ENCODE peak calls at places on chromosome 1, in five cellular contexts. Q is mucosa of descending colon, L is LNCaP clone FGC, C is epithelial cell of esophagus, U is endodermal cell. J is an unnamed sample.

GRCh38 chr1:112762541-112763141 is 47.5 kb upstream of the PPM1J start:
- DNase-seq in C (peak), Q (no peak), L (peak), U (peak), J (peak)

GRCh38 chr1:61839702-61840101 is 97.4 kb downstream of the PATJ start:
- DNase-seq in U (no peak), L (no peak), Q (no peak), C (peak), J (peak)

GRCh38 chr1:2025491-2025981 is 6.4 kb downstream of the GABRD start:
- DNase-seq in Q (no peak), C (no peak), U (no peak), L (no peak), J (no peak)

GRCh38 chr1:99849744-99850457 is at the start of gene AGL:
- DNase-seq in C (peak), L (peak), Q (peak), U (peak), J (peak)

GRCh38 chr1:6181347-6181770 is 1.2 kb upstream of the CHD5 start:
- DNase-seq in Q (no peak), L (no peak), U (peak), C (no peak), J (no peak)

GRCh38 chr1:21322681-21323016 is 32.4 kb upstream of the ECE1 start:
- DNase-seq in L (no peak), U (peak), C (no peak), Q (no peak), J (no peak)

GRCh38 chr1:206742702-206743383 is 27.7 kb upstream of the IL19 start:
- DNase-seq in L (no peak), U (no peak), C (no peak), Q (no peak), J (no peak)

GRCh38 chr1:209714338-209714737 is 9.7 kb downstream of the HSD11B1 start:
- DNase-seq in L (no peak), U (no peak), C (no peak), Q (no peak), J (no peak)

GRCh38 chr1:88221396-88221795 is 462.7 kb upstream of the PKN2 start:
- DNase-seq in Q (no peak), C (no peak), L (no peak), U (no peak), J (no peak)

GRCh38 chr1:241782396-241782795 is 65.6 kb upstream of the EXO1 start:
- DNase-seq in U (no peak), C (peak), Q (no peak), L (no peak), J (no peak)

GRCh38 chr1:92739669-92740524 is 45.0 kb downstream of the EVI5 start:
- DNase-seq in Q (no peak), C (no peak), U (no peak), L (peak), J (no peak)

GRCh38 chr1:92736395-92736794 is 48.5 kb downstream of the EVI5 start:
- DNase-seq in L (no peak), U (no peak), Q (no peak), C (peak), J (no peak)
- TF ChIP-seq CTCF in L (peak), U (peak), Q (no peak), C (peak), J (no peak)

GRCh38 chr1:48568501-48568900 is 96.5 kb upstream of the SPATA6 start:
- DNase-seq in L (no peak), U (no peak), Q (no peak), C (peak), J (no peak)

GRCh38 chr1:48571303-48571987 is 99.4 kb upstream of the SPATA6 start:
- DNase-seq in C (no peak), U (no peak), Q (no peak), L (no peak), J (no peak)

GRCh38 chr1:48576565-48576964 is 104.6 kb upstream of the SPATA6 start:
- DNase-seq in L (no peak), U (no peak), C (no peak), Q (no peak), J (no peak)

GRCh38 chr1:48572134-48572533 is 100.1 kb upstream of the SPATA6 start:
- DNase-seq in C (no peak), U (no peak), L (no peak), Q (no peak), J (no peak)

DNA sequence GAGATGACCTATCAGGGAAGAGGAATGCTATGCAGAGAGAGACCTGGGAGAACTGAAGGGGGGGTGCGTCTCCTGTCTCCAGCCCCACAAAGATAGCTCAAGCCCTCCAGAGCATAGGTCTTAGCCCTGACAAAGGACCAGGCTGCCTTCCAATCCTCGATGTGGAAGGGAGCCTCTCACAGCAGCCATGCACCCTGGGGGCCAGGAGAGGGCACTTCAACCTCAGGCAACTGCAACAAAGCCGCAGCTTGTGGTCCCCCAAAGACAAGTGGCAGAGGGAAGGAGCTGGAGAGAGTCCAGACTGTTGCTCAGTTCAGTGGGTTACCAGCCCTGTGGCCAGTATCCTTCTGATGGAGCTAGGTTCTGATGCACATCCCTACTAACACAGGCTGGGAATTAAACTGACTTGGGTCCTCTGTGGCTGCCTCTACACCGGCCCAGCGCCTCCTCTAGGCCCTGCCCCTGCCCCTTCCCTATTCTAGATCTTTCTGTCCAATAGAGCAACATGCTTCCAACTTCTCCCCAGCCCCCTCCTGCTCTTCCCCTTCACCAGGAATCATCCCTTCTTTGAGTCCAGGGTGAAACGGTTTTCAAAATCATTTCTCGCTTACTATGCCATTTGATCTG is 100.7 kb upstream of the SPATA6 start:
- DNase-seq in C (peak), Q (peak), L (no peak), U (peak), J (peak)
- TF ChIP-seq CTCF in C (peak), Q (peak), L (peak), U (peak), J (peak)

GRCh38 chr1:12014141-12014981 is 4.9 kb upstream of the MIIP start:
- DNase-seq in L (no peak), Q (no peak), U (peak), C (peak), J (peak)
- TF ChIP-seq CTCF in L (no peak), Q (no peak), U (peak), C (peak), J (no peak)

DNA sequence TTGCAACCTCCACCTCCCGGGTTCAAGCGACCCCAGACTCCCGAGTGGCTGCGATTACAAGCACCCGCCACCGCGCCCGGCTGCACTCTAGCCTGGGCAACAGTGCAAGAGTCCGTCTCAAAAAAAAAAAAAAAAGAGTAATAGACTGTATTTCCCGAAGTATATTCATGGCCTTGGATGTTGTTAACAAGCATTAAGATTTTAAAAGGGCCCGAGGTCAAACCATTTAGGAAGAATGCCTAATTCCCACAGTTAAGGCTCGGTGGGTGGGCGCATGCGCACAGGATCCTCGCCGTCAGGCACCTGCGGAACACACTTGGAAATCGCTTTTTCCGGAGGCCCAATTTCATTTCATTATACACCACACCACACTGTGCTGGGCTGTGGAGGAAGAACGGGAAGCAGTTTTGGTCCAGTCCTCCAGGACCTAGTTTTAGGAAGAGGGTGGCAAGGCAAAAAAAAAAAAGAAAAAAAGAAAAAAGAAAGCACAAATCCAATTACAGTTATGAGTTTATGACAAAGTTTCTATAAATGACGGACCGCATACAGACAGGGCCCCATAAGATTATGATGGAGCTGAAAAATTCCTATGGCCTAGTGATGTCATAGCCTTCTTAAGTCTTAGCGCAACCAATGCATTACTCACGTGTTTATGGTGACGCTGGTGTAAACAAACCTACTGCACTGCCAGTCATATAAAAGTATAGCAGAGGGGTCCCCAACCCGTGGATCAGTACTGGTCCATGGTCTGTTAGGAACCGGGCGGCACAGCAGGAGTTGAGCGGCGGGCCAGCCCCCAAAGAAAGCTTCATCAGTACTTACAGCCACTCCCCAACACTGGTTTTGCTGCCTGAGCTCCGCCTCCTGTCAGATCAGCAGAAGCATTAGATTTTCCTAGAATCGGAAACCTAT is 38.2 kb downstream of the H3-3A start:
- DNase-seq in C (peak), Q (peak), U (peak), L (no peak), J (no peak)
- TF ChIP-seq CTCF in C (no peak), Q (no peak), U (peak), L (no peak), J (no peak)

GRCh38 chr1:202170726-202171125 is 10.3 kb upstream of the PTPN7 start:
- DNase-seq in L (no peak), U (no peak), C (no peak), Q (no peak), J (no peak)
- TF ChIP-seq CTCF in L (no peak), U (no peak), C (no peak), Q (no peak), J (no peak)